ENCODE peak calls at places on chromosome 10, in seven cellular contexts. C is HCT116, T is PC-9, A is GM23248, Y is GM12878, E is neural progenitor cell, F is mammary epithelial cell. V is an unnamed sample.

GRCh38 chr10:118911361-118911760 is 118.2 kb upstream of the NANOS1 start:
- DNase-seq in A (peak; percentile 47), F (peak; percentile 11), E (no peak), T (peak; percentile 59), C (peak; percentile 37), Y (no peak), V (no peak)

GRCh38 chr10:60944159-60944909 is at the start of gene RHOBTB1:
- DNase-seq in Y (no peak), E (peak; percentile 87), T (peak; percentile 77), A (peak; percentile 92), C (no peak), F (peak; percentile 52), V (peak; percentile 77)

GRCh38 chr10:120392245-120392644 is 64.8 kb upstream of the PLPP4 start:
- DNase-seq in T (no peak), F (no peak), A (peak; percentile 27), Y (no peak), C (no peak), E (no peak), V (no peak)

GRCh38 chr10:128553755-128554154 is 427.5 kb upstream of the MKI67 start:
- DNase-seq in C (no peak), Y (no peak), T (no peak), A (no peak), F (no peak), E (no peak), V (no peak)

GRCh38 chr10:89352039-89352597 is 24.3 kb downstream of the IFIT3 start:
- DNase-seq in C (peak; percentile 24), E (no peak), F (peak; percentile 74), T (peak; percentile 76), A (peak; percentile 97), Y (no peak), V (no peak)

GRCh38 chr10:98400482-98400881 is 14.5 kb downstream of the PYROXD2 start:
- DNase-seq in Y (no peak), A (peak; percentile 28), T (no peak), C (no peak), E (no peak), F (peak; percentile 49), V (no peak)

GRCh38 chr10:68106656-68107055 is 2.6 kb upstream of the MYPN start:
- DNase-seq in C (no peak), T (no peak), A (peak; percentile 85), Y (no peak), E (no peak), F (peak; percentile 89), V (no peak)

GRCh38 chr10:118488710-118489497 is 106.5 kb downstream of the PRLHR start:
- DNase-seq in Y (peak; percentile 16), C (no peak), E (no peak), A (no peak), T (no peak), F (no peak), V (no peak)

GRCh38 chr10:49505589-49505988 is 33.3 kb downstream of the ERCC6 start:
- DNase-seq in Y (no peak), A (no peak), F (no peak), C (no peak), E (no peak), T (no peak), V (no peak)

GRCh38 chr10:104322416-104322782 is 15.9 kb downstream of the ITPRIP start:
- DNase-seq in Y (no peak), T (no peak), E (no peak), A (no peak), C (no peak), F (peak; percentile 92), V (no peak)

GRCh38 chr10:125212150-125212809 is 51.9 kb upstream of the CTBP2 start:
- DNase-seq in F (no peak), Y (no peak), A (no peak), C (no peak), T (no peak), E (no peak), V (no peak)

GRCh38 chr10:60944910-60945297 is 919 bp upstream of the RHOBTB1 start:
- DNase-seq in A (no peak), C (no peak), T (no peak), Y (no peak), F (no peak), E (no peak), V (no peak)

GRCh38 chr10:106401967-106402366 is 762.5 kb downstream of the SORCS1 start:
- DNase-seq in F (no peak), C (no peak), A (no peak), T (no peak), E (no peak), Y (no peak), V (no peak)

GRCh38 chr10:83835948-83836641 is 303.2 kb upstream of the GHITM start:
- DNase-seq in F (no peak), C (no peak), E (no peak), Y (no peak), T (no peak), A (no peak), V (no peak)

GRCh38 chr10:792083-792791 is 102.8 kb upstream of the DIP2C start:
- DNase-seq in A (no peak), C (no peak), T (no peak), Y (no peak), E (no peak), F (no peak), V (no peak)

GRCh38 chr10:103882285-103883007 is 27.1 kb upstream of the SH3PXD2A start:
- DNase-seq in A (no peak), Y (no peak), F (no peak), C (no peak), E (no peak), T (no peak), V (no peak)

GRCh38 chr10:102669206-102670064 is 25.2 kb downstream of the TRIM8 start:
- DNase-seq in F (peak; percentile 47), E (peak; percentile 48), Y (no peak), A (peak; percentile 80), C (peak; percentile 35), T (peak; percentile 61), V (peak; percentile 57)

GRCh38 chr10:123890761-123891146 is 853 bp downstream of the CPXM2 start:
- DNase-seq in F (no peak), Y (no peak), T (no peak), E (no peak), C (no peak), A (peak; percentile 37), V (no peak)

GRCh38 chr10:43444313-43444712 is 7.4 kb downstream of the ZNF487 start:
- DNase-seq in T (peak; percentile 17), A (no peak), F (no peak), Y (no peak), E (no peak), C (no peak), V (no peak)

DNA sequence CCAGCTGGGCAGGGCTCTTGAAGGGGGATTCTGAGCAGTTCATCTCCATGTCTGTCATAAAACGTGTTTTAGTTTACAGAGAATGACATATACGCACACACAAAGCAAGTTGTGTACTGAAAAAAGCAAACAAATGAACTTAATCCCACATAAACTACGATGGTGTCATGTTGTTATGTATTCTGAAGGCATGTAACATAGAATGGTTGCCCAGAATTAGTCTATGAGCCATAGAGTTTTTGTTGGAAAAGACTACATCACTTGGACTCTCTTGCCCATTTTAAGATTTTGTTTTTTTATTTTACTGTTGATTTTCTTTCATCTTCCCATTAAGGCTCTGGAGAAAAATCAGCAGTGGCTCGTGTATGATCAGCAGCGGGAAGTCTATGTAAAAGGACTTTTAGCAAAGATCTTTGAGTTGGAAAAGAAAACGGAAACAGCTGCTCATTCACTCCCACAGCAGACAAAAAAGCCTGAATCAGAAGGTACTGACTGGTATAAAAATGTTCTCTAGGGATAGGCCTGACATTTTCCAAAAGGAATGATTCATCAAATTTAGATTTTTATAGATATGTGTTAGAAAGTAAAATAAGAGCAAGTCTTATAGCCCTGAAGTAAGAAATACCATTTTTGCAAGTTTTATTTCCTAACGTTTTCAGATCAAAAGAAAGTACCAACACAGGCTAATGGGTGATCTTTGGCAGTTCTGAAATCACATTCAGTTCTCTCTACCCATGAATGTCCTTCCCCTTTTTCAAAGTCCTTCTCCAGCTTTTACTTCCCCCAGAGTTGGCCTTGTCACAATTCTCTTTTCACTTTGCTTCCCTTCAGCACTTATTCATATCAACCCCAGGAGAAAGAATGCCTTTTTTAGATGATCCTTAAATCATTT is 18.9 kb downstream of the CEP55 start:
- DNase-seq in A (peak; percentile 81), F (no peak), E (no peak), C (no peak), T (no peak), Y (no peak), V (no peak)
- H2AFZ ChIP-seq in A (peak overlapping the region; percentile 42), F (no peak overlapping the region), E (no peak overlapping the region), C (no peak overlapping the region), T (no peak overlapping the region), Y (no peak overlapping the region), V (no peak overlapping the region)

GRCh38 chr10:80523776-80524175 is 13.9 kb upstream of the SH2D4B start:
- DNase-seq in T (no peak), Y (no peak), A (no peak), E (no peak), F (no peak), C (no peak), V (no peak)

GRCh38 chr10:80526742-80527141 is 11.0 kb upstream of the SH2D4B start:
- DNase-seq in A (no peak), Y (no peak), E (no peak), C (no peak), T (no peak), F (no peak), V (no peak)

GRCh38 chr10:80528185-80528700 is 9.5 kb upstream of the SH2D4B start:
- DNase-seq in Y (no peak), C (no peak), T (no peak), A (no peak), E (no peak), F (no peak), V (no peak)

GRCh38 chr10:80524190-80524589 is 13.5 kb upstream of the SH2D4B start:
- DNase-seq in A (no peak), T (no peak), Y (no peak), F (no peak), C (no peak), E (no peak), V (no peak)

GRCh38 chr10:80526218-80526617 is 11.5 kb upstream of the SH2D4B start:
- DNase-seq in E (no peak), C (no peak), F (no peak), Y (no peak), T (no peak), A (no peak), V (no peak)
- TF ChIP-seq EZH2 in E (no peak), C (no peak), F (no peak), Y (no peak), T (no peak), A (no peak), V (no peak)

DNA sequence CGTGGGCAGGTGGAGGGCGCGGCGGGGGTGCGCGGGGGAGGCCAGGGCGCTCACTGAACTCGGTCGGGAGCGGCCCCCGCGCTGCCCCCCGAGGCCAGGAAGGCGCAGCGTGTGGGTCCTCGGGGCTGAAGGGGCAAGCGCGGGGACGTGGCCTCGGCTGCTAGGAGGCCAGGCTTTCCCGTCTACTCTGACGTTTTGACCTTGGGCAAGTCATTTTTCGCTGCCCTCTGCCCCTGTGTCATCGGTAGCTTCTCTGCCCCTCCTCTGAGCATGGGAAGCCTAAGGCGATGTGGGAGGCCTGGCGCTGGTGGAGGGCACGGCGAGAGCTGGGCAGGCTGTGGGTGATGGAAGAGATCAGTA is 456 bp downstream of the FBH1 start:
- DNase-seq in E (peak; percentile 45), Y (no peak), F (peak; percentile 25), A (peak; percentile 67), C (no peak), T (no peak), V (peak; percentile 45)
- H2AFZ ChIP-seq in E (no peak overlapping the region), Y (no peak overlapping the region), F (peak overlapping the region; percentile 92), A (peak overlapping the region; percentile 21), C (no peak overlapping the region), T (peak overlapping the region; percentile 66), V (peak overlapping the region; percentile 69)

GRCh38 chr10:86365346-86366032 is 1.1 kb downstream of the GRID1 start:
- DNase-seq in F (no peak), T (no peak), Y (no peak), E (peak; percentile 20), A (no peak), C (no peak), V (peak; percentile 33)
- TF ChIP-seq EZH2 in F (peak; percentile 100), T (no peak), Y (no peak), E (peak; percentile 97), A (peak; percentile 71), C (no peak), V (peak; percentile 93)

GRCh38 chr10:33150904-33151303 is 183.6 kb downstream of the NRP1 start:
- DNase-seq in F (no peak), T (no peak), A (no peak), E (no peak), C (no peak), Y (no peak), V (no peak)
- H2AFZ ChIP-seq in F (no peak overlapping the region), T (no peak overlapping the region), A (no peak overlapping the region), E (no peak overlapping the region), C (no peak overlapping the region), Y (no peak overlapping the region), V (no peak overlapping the region)